ENCODE peak calls at places on chromosomes 13 and 19, in ten cellular contexts. One of them, this sample, is unnamed.
A peak's percentile ranks its signal among the peaks of the same experiment; 100 is the strongest.

GRCh38 chr13:110113284-110113764 is 193.6 kb downstream of the COL4A1 start:
- DNase-seq in fibroblast of mammary gland: peak; percentile 77
- DNase-seq in astrocyte: peak; percentile 76
- DNase-seq in adrenal gland: no peak
- DNase-seq in progenitor cell of endocrine pancreas: no peak
- DNase-seq in AG08396: peak; percentile 76
- DNase-seq in G401: no peak
- DNase-seq in choroid plexus epithelial cell: peak; percentile 92
- DNase-seq in PC-9: peak; percentile 29
- DNase-seq in head of caudate nucleus: no peak
- DNase-seq in this sample: peak; percentile 66

GRCh38 chr19:31319465-31319864 is 29.8 kb downstream of the TSHZ3 start:
- DNase-seq in fibroblast of mammary gland: no peak
- DNase-seq in astrocyte: no peak
- DNase-seq in adrenal gland: no peak
- DNase-seq in progenitor cell of endocrine pancreas: no peak
- DNase-seq in AG08396: no peak
- DNase-seq in G401: no peak
- DNase-seq in choroid plexus epithelial cell: no peak
- DNase-seq in PC-9: no peak
- DNase-seq in head of caudate nucleus: no peak
- DNase-seq in this sample: no peak

GRCh38 chr13:29513002-29513980 is 82.2 kb downstream of the SLC7A1 start:
- DNase-seq in fibroblast of mammary gland: peak; percentile 59
- DNase-seq in astrocyte: no peak
- DNase-seq in adrenal gland: no peak
- DNase-seq in progenitor cell of endocrine pancreas: no peak
- DNase-seq in AG08396: peak; percentile 43
- DNase-seq in G401: no peak
- DNase-seq in choroid plexus epithelial cell: no peak
- DNase-seq in PC-9: no peak
- DNase-seq in head of caudate nucleus: no peak
- DNase-seq in this sample: no peak

GRCh38 chr19:12721656-12722565 is 1.8 kb downstream of the TNPO2 start:
- DNase-seq in fibroblast of mammary gland: peak; percentile 64
- DNase-seq in astrocyte: peak; percentile 74
- DNase-seq in adrenal gland: peak; percentile 71
- DNase-seq in progenitor cell of endocrine pancreas: peak; percentile 65
- DNase-seq in AG08396: peak; percentile 87
- DNase-seq in G401: peak; percentile 49
- DNase-seq in choroid plexus epithelial cell: peak; percentile 89
- DNase-seq in PC-9: peak; percentile 42
- DNase-seq in head of caudate nucleus: peak; percentile 50
- DNase-seq in this sample: peak; percentile 51

GRCh38 chr13:71578048-71578447 is 289.0 kb downstream of the DACH1 start:
- DNase-seq in fibroblast of mammary gland: no peak
- DNase-seq in astrocyte: no peak
- DNase-seq in adrenal gland: no peak
- DNase-seq in progenitor cell of endocrine pancreas: no peak
- DNase-seq in AG08396: no peak
- DNase-seq in G401: no peak
- DNase-seq in choroid plexus epithelial cell: no peak
- DNase-seq in PC-9: no peak
- DNase-seq in head of caudate nucleus: no peak
- DNase-seq in this sample: no peak

GRCh38 chr13:114104626-114105350 is 27.6 kb downstream of the RASA3 start:
- DNase-seq in fibroblast of mammary gland: no peak
- DNase-seq in astrocyte: no peak
- DNase-seq in adrenal gland: no peak
- DNase-seq in progenitor cell of endocrine pancreas: no peak
- DNase-seq in AG08396: no peak
- DNase-seq in G401: no peak
- DNase-seq in choroid plexus epithelial cell: no peak
- DNase-seq in PC-9: no peak
- DNase-seq in head of caudate nucleus: no peak
- DNase-seq in this sample: no peak

GRCh38 chr19:4362871-4363545 is 19.6 kb downstream of the MPND start:
- DNase-seq in fibroblast of mammary gland: peak; percentile 16
- DNase-seq in astrocyte: no peak
- DNase-seq in adrenal gland: no peak
- DNase-seq in progenitor cell of endocrine pancreas: no peak
- DNase-seq in AG08396: peak; percentile 18
- DNase-seq in G401: peak; percentile 82
- DNase-seq in choroid plexus epithelial cell: no peak
- DNase-seq in PC-9: peak; percentile 29
- DNase-seq in head of caudate nucleus: no peak
- DNase-seq in this sample: peak; percentile 17

GRCh38 chr19:33395561-33396550 is 22.3 kb downstream of the CEBPG start:
- DNase-seq in fibroblast of mammary gland: peak; percentile 49
- DNase-seq in astrocyte: peak; percentile 34
- DNase-seq in adrenal gland: no peak
- DNase-seq in progenitor cell of endocrine pancreas: no peak
- DNase-seq in AG08396: peak; percentile 84
- DNase-seq in G401: no peak
- DNase-seq in choroid plexus epithelial cell: no peak
- DNase-seq in PC-9: no peak
- DNase-seq in head of caudate nucleus: no peak
- DNase-seq in this sample: peak; percentile 50

GRCh38 chr13:40272776-40273139 is 393.7 kb downstream of the FOXO1 start:
- DNase-seq in fibroblast of mammary gland: peak; percentile 76
- DNase-seq in astrocyte: peak; percentile 89
- DNase-seq in adrenal gland: no peak
- DNase-seq in progenitor cell of endocrine pancreas: no peak
- DNase-seq in AG08396: no peak
- DNase-seq in G401: no peak
- DNase-seq in choroid plexus epithelial cell: peak; percentile 32
- DNase-seq in PC-9: peak; percentile 19
- DNase-seq in head of caudate nucleus: no peak
- DNase-seq in this sample: no peak

GRCh38 chr13:67131393-67131792 is 98.7 kb downstream of the PCDH9 start:
- DNase-seq in fibroblast of mammary gland: no peak
- DNase-seq in astrocyte: no peak
- DNase-seq in adrenal gland: no peak
- DNase-seq in progenitor cell of endocrine pancreas: no peak
- DNase-seq in AG08396: no peak
- DNase-seq in G401: no peak
- DNase-seq in choroid plexus epithelial cell: no peak
- DNase-seq in PC-9: no peak
- DNase-seq in head of caudate nucleus: no peak
- DNase-seq in this sample: no peak

GRCh38 chr19:37778613-37779138 is 710 bp downstream of the ZNF573 start:
- DNase-seq in fibroblast of mammary gland: peak; percentile 17
- DNase-seq in astrocyte: peak; percentile 9
- DNase-seq in adrenal gland: no peak
- DNase-seq in progenitor cell of endocrine pancreas: no peak
- DNase-seq in AG08396: peak; percentile 15
- DNase-seq in G401: peak; percentile 0
- DNase-seq in choroid plexus epithelial cell: peak; percentile 28
- DNase-seq in PC-9: peak; percentile 3
- DNase-seq in head of caudate nucleus: peak; percentile 11
- DNase-seq in this sample: no peak

GRCh38 chr13:95164830-95165229 is 136.4 kb downstream of the ABCC4 start:
- DNase-seq in fibroblast of mammary gland: no peak
- DNase-seq in astrocyte: no peak
- DNase-seq in adrenal gland: no peak
- DNase-seq in progenitor cell of endocrine pancreas: no peak
- DNase-seq in AG08396: no peak
- DNase-seq in G401: no peak
- DNase-seq in choroid plexus epithelial cell: no peak
- DNase-seq in PC-9: no peak
- DNase-seq in head of caudate nucleus: no peak
- DNase-seq in this sample: no peak

GRCh38 chr19:1214862-1215731 is 9.5 kb downstream of the STK11 start:
- DNase-seq in fibroblast of mammary gland: no peak
- DNase-seq in astrocyte: no peak
- DNase-seq in adrenal gland: peak; percentile 92
- DNase-seq in progenitor cell of endocrine pancreas: no peak
- DNase-seq in AG08396: peak; percentile 77
- DNase-seq in G401: peak; percentile 70
- DNase-seq in choroid plexus epithelial cell: no peak
- DNase-seq in PC-9: peak; percentile 60
- DNase-seq in head of caudate nucleus: peak; percentile 70
- DNase-seq in this sample: peak; percentile 68

GRCh38 chr19:40598121-40598917 is 2.9 kb upstream of the LTBP4 start:
- DNase-seq in fibroblast of mammary gland: peak; percentile 82
- DNase-seq in astrocyte: peak; percentile 70
- DNase-seq in adrenal gland: peak; percentile 87
- DNase-seq in progenitor cell of endocrine pancreas: peak; percentile 82
- DNase-seq in AG08396: peak; percentile 89
- DNase-seq in G401: peak; percentile 87
- DNase-seq in choroid plexus epithelial cell: peak; percentile 87
- DNase-seq in PC-9: peak; percentile 89
- DNase-seq in head of caudate nucleus: peak; percentile 90
- DNase-seq in this sample: peak; percentile 80

GRCh38 chr13:35727881-35728280 is 251.4 kb upstream of the MAB21L1 start:
- DNase-seq in fibroblast of mammary gland: no peak
- DNase-seq in astrocyte: no peak
- DNase-seq in adrenal gland: no peak
- DNase-seq in progenitor cell of endocrine pancreas: no peak
- DNase-seq in AG08396: no peak
- DNase-seq in G401: peak; percentile 29
- DNase-seq in choroid plexus epithelial cell: no peak
- DNase-seq in PC-9: no peak
- DNase-seq in head of caudate nucleus: no peak
- DNase-seq in this sample: no peak